ENCODE peak calls at places on chromosomes 6 and 20, in nine cellular contexts. P is A549; A is activated T-cell treated with anti-CD3 and anti-CD28 coated beads for 1 hour; D is left cardiac atrium; Y is smooth muscle cell of the brain vasculature; K is fibroblast of the conjunctiva; X is stomach; J is activated T-helper 1 cell treated with anti-CD3 and anti-CD28 coated beads, Interleukin-12 subunit alpha, Interleukin-12 subunit beta, Interleukin-2, Interleukin-4 antibody, amounts not matched to agents 30 ng/mL and 10 ng/mL and 1 ng/mL, durations not matched to agents 14 hours and 24 hours and 36 hours; B is HS-5. Q is an unnamed sample.

GRCh38 chr6:125046107-125046925 is 84.1 kb downstream of the RNF217 start:
- DNase-seq in D (no peak), A (no peak), J (no peak), Y (no peak), P (no peak), X (no peak), K (no peak), B (no peak), Q (no peak)

GRCh38 chr6:30727920-30728605 is 7.9 kb downstream of the TUBB start:
- DNase-seq in D (no peak), A (no peak), J (no peak), Y (no peak), B (no peak), X (no peak), K (no peak), P (peak), Q (no peak)

GRCh38 chr20:62066339-62066982 is 780 bp upstream of the TAF4 start:
- DNase-seq in B (no peak), J (peak), A (peak), K (no peak), P (peak), D (no peak), X (peak), Y (no peak), Q (peak)

GRCh38 chr6:133923938-133924593 is 29.0 kb upstream of the TBPL1 start:
- DNase-seq in X (peak), D (peak), Y (peak), J (peak), B (peak), P (peak), K (peak), A (peak), Q (peak)

GRCh38 chr20:51533291-51534172 is 9.0 kb downstream of the NFATC2 start:
- DNase-seq in K (no peak), J (no peak), X (no peak), B (peak), P (peak), A (no peak), D (no peak), Y (no peak), Q (no peak)

GRCh38 chr20:49280463-49281058 is 2.7 kb upstream of the ZNFX1 start:
- DNase-seq in J (no peak), B (no peak), K (no peak), D (no peak), P (no peak), Y (no peak), X (no peak), A (no peak), Q (no peak)

GRCh38 chr6:42914546-42914945 is 1.3 kb upstream of the PTCRA start:
- DNase-seq in B (no peak), J (no peak), A (no peak), P (no peak), X (no peak), D (no peak), K (no peak), Y (no peak), Q (no peak)

GRCh38 chr6:150528648-150529285 is 70.9 kb upstream of the PLEKHG1 start:
- DNase-seq in D (peak), A (no peak), K (peak), B (no peak), J (no peak), X (no peak), P (no peak), Y (peak), Q (peak)

GRCh38 chr6:41200901-41201783 is at the start of gene TREML2:
- DNase-seq in A (peak), B (no peak), D (no peak), J (peak), P (no peak), Y (no peak), K (no peak), X (no peak), Q (peak)

GRCh38 chr6:158039571-158040050 is 57.9 kb downstream of the SYNJ2 start:
- DNase-seq in D (peak), K (no peak), P (peak), Y (no peak), X (no peak), J (peak), B (no peak), A (no peak), Q (no peak)

GRCh38 chr6:158569036-158569435 is 9.1 kb downstream of the TMEM181 start:
- DNase-seq in B (no peak), Y (no peak), J (no peak), P (no peak), D (no peak), A (no peak), K (no peak), X (no peak), Q (no peak)

GRCh38 chr20:41136695-41137411 is 490 bp upstream of the PLCG1 start:
- DNase-seq in B (no peak), J (peak), A (peak), X (peak), K (peak), P (peak), Y (peak), D (peak), Q (peak)

GRCh38 chr6:157004530-157004929 is 227.4 kb downstream of the ARID1B start:
- DNase-seq in K (no peak), P (no peak), X (no peak), D (no peak), B (no peak), Y (no peak), A (no peak), J (no peak), Q (no peak)

GRCh38 chr6:150940951-150941350 is 75.4 kb downstream of the MTHFD1L start:
- DNase-seq in D (no peak), P (no peak), X (no peak), A (no peak), B (no peak), J (no peak), Y (peak), K (peak), Q (no peak)

GRCh38 chr20:1440024-1440423 is 26.6 kb downstream of the NSFL1C start:
- DNase-seq in Y (no peak), K (no peak), B (no peak), A (no peak), X (no peak), D (no peak), P (peak), J (no peak), Q (no peak)

GRCh38 chr20:51306521-51307358 is 235.8 kb downstream of the NFATC2 start:
- DNase-seq in D (peak), J (peak), K (peak), B (peak), P (peak), Y (no peak), A (peak), X (peak), Q (peak)

GRCh38 chr20:5938456-5939029 is 11.8 kb downstream of the TRMT6 start:
- DNase-seq in B (no peak), J (no peak), D (no peak), K (no peak), P (no peak), X (no peak), Y (no peak), A (no peak), Q (no peak)

GRCh38 chr6:168709440-168709839 is 268.5 kb downstream of the SMOC2 start:
- DNase-seq in K (no peak), P (no peak), A (no peak), X (no peak), D (no peak), B (no peak), Y (no peak), J (no peak), Q (no peak)

GRCh38 chr6:20302702-20303251 is 90.5 kb upstream of the MBOAT1 start:
- DNase-seq in Y (no peak), D (no peak), B (peak), A (no peak), X (no peak), K (no peak), J (no peak), P (no peak), Q (no peak)

GRCh38 chr20:44592366-44592765 is 10.0 kb downstream of the PKIG start:
- DNase-seq in J (no peak), Y (no peak), X (no peak), P (no peak), A (no peak), D (no peak), K (no peak), B (no peak), Q (no peak)

GRCh38 chr20:37559312-37560027 is 31.8 kb upstream of the BLCAP start:
- DNase-seq in X (no peak), A (no peak), J (no peak), K (no peak), D (no peak), Y (no peak), B (no peak), P (no peak), Q (no peak)

GRCh38 chr6:39865011-39865888 is 69.0 kb downstream of the MOCS1 start:
- DNase-seq in K (peak), X (peak), J (peak), B (no peak), P (peak), A (peak), D (peak), Y (no peak), Q (peak)

GRCh38 chr6:21479140-21479539 is 114.4 kb upstream of the SOX4 start:
- DNase-seq in P (no peak), D (peak), X (no peak), K (peak), Y (peak), J (no peak), B (no peak), A (no peak), Q (no peak)

GRCh38 chr6:117275711-117276110 is 10.4 kb downstream of the VGLL2 start:
- DNase-seq in Y (no peak), B (no peak), P (no peak), K (no peak), A (no peak), J (no peak), D (no peak), X (no peak), Q (no peak)

GRCh38 chr6:21188505-21189223 is 404.9 kb upstream of the SOX4 start:
- DNase-seq in K (no peak), Y (no peak), J (no peak), D (no peak), A (no peak), P (no peak), B (no peak), X (no peak), Q (no peak)